ENCODE peak calls at places on chromosomes 13 and 19, in ten cellular contexts. D is lower lobe of right lung; Y is heart left ventricle; V is IMR-90; O is adrenal gland; F is tibial artery; P is CD4-positive, alpha-beta T cell; K is GM23248; T is heart right ventricle; L is CD4-positive, alpha-beta memory T cell. B is an unnamed sample.

GRCh38 chr19:38634757-38635482 is 12.5 kb upstream of the ACTN4 start:
- DNase-seq in D (peak; percentile 83), Y (peak; percentile 75), V (peak; percentile 54), O (peak; percentile 72), F (peak; percentile 63), P (peak; percentile 78), K (peak; percentile 67), T (peak; percentile 78), L (peak; percentile 74), B (peak; percentile 52)

GRCh38 chr13:70960841-70961443 is 852.7 kb upstream of the KLHL1 start:
- DNase-seq in D (no peak), Y (no peak), V (peak; percentile 13), O (no peak), F (no peak), P (no peak), K (peak; percentile 36), T (no peak), L (no peak), B (no peak)

GRCh38 chr13:72952529-72953141 is 106.2 kb upstream of the KLF5 start:
- DNase-seq in D (no peak), Y (no peak), V (no peak), O (no peak), F (no peak), P (no peak), K (no peak), T (no peak), L (no peak), B (no peak)

GRCh38 chr13:67119481-67119883 is 110.7 kb downstream of the PCDH9 start:
- DNase-seq in D (no peak), Y (no peak), V (peak; percentile 96), O (no peak), F (no peak), P (no peak), K (peak; percentile 20), T (no peak), L (no peak), B (no peak)

GRCh38 chr13:67071918-67072598 is 158.1 kb downstream of the PCDH9 start:
- DNase-seq in D (no peak), Y (no peak), V (no peak), O (no peak), F (no peak), P (no peak), K (no peak), T (no peak), L (no peak), B (no peak)

GRCh38 chr13:100106705-100107104 is 17.8 kb downstream of the PCCA start:
- DNase-seq in D (no peak), Y (no peak), V (no peak), O (no peak), F (no peak), P (no peak), K (no peak), T (no peak), L (no peak), B (no peak)

GRCh38 chr13:113898391-113898790 is 34.5 kb upstream of the GAS6 start:
- DNase-seq in D (no peak), Y (no peak), V (no peak), O (no peak), F (no peak), P (no peak), K (no peak), T (no peak), L (no peak), B (no peak)

GRCh38 chr13:48818495-48818961 is 157.2 kb upstream of the FNDC3A start:
- DNase-seq in D (no peak), Y (no peak), V (peak; percentile 98), O (peak; percentile 21), F (no peak), P (no peak), K (peak; percentile 92), T (no peak), L (no peak), B (no peak)

DNA sequence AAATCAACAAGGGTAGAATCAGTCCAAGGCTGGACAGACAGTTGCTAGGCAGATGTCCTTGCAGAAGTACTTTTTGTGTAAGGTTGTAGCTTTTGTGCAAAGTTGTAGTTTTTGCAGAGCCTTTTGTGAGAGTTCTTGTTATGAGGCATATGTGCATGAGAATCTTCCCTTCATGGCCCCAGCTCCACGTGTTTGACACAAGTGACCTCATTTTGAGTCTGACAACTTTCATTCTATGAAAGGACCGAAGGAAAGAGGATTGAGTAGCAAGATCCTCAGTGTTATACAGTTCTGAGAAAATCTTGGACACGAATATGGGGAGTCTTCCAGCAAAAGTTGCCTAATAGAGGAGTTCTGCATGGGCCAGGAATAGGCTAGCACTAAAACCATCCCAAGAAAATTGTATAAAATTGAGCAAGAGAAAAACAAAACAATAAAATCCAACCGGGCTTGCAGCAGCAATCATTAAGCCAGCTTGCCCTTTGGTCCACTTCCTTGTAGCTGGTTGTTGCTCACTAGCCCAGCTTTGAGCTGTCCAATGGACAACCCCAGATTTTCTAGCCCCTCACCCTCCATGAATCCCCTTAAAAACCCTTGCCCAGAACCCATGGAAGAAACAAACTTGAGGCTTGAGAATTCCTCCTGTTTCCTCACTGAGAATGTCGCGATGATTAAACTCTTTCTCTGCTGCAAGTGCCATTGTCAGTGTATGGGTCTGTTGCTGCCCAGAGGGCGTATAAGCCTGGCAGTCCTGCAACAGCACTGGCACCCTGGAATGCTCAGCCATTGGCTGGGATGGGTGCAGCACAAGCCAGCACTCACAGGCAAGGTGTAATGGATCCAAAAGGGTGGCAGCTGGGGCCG is 6.5 kb downstream of the EPSTI1 start:
- DNase-seq in D (no peak), Y (no peak), V (no peak), O (no peak), F (peak; percentile 25), P (no peak), K (peak; percentile 43), T (no peak), L (no peak), B (no peak)
- H3K27ac ChIP-seq in D (peak overlapping the region; percentile 46), Y (no peak overlapping the region), V (no peak overlapping the region), O (no peak overlapping the region), F (no peak overlapping the region), P (no peak overlapping the region), K (peak overlapping the region; percentile 12), T (peak overlapping the region; percentile 53), L (no peak overlapping the region), B (no peak overlapping the region)

GRCh38 chr19:55322495-55322894 is 2.6 kb downstream of the TMEM150B start:
- DNase-seq in D (no peak), Y (no peak), V (no peak), O (no peak), F (no peak), P (no peak), K (no peak), T (no peak), L (no peak), B (no peak)
- H3K27ac ChIP-seq in D (no peak overlapping the region), Y (no peak overlapping the region), V (no peak overlapping the region), O (no peak overlapping the region), F (no peak overlapping the region), P (no peak overlapping the region), K (no peak overlapping the region), T (no peak overlapping the region), L (no peak overlapping the region), B (no peak overlapping the region)

DNA sequence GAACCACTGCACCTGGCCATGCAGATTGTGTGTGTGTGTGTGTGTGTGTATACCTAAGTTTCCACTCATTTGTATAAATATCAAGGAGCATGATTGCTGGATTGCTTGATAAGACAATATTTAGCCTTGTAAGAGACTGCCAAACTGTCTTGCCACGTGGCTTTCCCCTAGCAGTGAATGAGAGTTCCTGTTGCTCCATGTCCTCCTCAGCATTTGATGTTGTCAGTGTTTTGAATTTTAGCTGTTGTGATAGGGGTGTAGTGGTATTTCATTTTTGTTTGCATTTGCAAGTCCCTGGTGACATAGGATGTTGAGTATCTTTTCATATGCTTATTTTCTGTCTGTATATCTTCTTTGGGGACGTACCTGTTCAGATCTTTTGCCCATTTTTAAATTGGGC is 99.0 kb upstream of the ZNF536 start:
- DNase-seq in D (no peak), Y (no peak), V (no peak), O (no peak), F (no peak), P (no peak), K (no peak), T (no peak), L (no peak), B (no peak)
- H3K27ac ChIP-seq in D (no peak overlapping the region), Y (no peak overlapping the region), V (no peak overlapping the region), O (no peak overlapping the region), F (no peak overlapping the region), P (no peak overlapping the region), K (no peak overlapping the region), T (no peak overlapping the region), L (no peak overlapping the region), B (no peak overlapping the region)

DNA sequence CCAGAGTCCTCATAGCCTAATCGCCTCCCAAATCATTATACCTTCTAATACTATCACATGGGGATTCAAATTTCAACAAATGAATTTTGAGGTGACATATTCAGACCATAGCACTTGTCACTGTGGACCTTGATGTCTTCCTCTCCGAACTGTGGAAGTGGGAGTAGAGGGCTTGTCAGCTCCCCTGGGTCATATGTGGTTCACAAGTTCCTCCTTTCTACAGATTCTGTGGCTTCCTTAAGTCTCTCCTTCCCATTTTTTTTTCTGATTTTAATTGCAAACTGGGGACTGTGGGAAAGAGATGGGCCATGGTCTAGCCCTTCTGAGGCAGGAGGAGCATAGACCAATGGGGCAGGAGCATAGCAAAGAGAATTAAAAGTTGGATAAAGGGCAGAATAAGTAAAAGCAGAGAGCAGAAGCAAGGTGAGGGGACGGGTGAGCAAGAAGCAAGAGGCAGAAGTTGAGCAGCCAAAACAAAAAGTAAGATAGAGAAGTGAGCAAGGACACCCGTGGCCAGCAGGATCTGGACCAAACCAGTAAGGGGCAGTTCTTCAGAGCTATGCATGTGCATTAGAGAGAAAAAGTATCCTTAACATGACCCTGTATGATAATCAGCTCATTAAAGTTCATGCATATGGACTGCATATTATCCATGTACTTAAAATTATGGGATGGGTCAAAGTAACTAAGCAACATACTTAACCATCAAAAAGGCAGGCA is 2.6 kb upstream of the SIGLEC7 start:
- DNase-seq in D (no peak), Y (no peak), V (no peak), O (no peak), F (no peak), P (no peak), K (no peak), T (no peak), L (no peak), B (no peak)
- H3K27ac ChIP-seq in D (peak overlapping the region; percentile 78), Y (no peak overlapping the region), V (no peak overlapping the region), O (peak overlapping the region; percentile 2), F (no peak overlapping the region), P (no peak overlapping the region), K (no peak overlapping the region), T (peak overlapping the region; percentile 16), L (no peak overlapping the region), B (no peak overlapping the region)

DNA sequence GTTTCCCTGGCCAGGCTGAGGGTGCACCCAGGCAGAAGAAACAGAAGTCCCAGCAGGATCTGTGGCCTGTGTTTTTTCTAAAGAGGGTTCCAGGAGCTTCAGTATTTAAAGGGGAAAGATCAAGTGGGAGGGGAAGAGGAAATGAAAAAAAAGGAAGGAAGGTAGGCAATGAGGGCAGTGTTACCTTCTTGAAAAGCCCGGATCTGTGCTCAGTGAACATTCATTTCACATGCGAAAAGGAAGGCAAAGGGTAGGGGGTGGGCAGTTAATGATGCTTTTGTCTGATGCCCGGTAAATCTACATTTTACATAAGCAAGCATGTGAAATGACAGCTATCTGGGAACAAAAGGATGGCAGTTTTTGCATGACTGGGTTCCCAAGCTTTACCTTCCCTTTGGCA is 326.2 kb downstream of the UQCRFS1 start:
- DNase-seq in D (no peak), Y (no peak), V (no peak), O (no peak), F (no peak), P (no peak), K (no peak), T (no peak), L (no peak), B (no peak)
- H3K27ac ChIP-seq in D (no peak overlapping the region), Y (no peak overlapping the region), V (no peak overlapping the region), O (no peak overlapping the region), F (no peak overlapping the region), P (no peak overlapping the region), K (no peak overlapping the region), T (no peak overlapping the region), L (no peak overlapping the region), B (no peak overlapping the region)

GRCh38 chr19:13139633-13140311 is 10.4 kb downstream of the STX10 start:
- DNase-seq in D (no peak), Y (no peak), V (no peak), O (no peak), F (no peak), P (no peak), K (no peak), T (no peak), L (no peak), B (no peak)
- H3K27ac ChIP-seq in D (no peak overlapping the region), Y (no peak overlapping the region), V (peak overlapping the region; percentile 40), O (no peak overlapping the region), F (no peak overlapping the region), P (no peak overlapping the region), K (no peak overlapping the region), T (no peak overlapping the region), L (no peak overlapping the region), B (no peak overlapping the region)